ENCODE peak calls at places on chromosomes 2 and 18, in eight cellular contexts. U is HCT116, Z is GM12878, S is HepG2, V is HL-60, F is K562, B is SK-N-SH, Y is Panc1. N is an unnamed sample.

GRCh38 chr2:204541637-204542036 is 3.6 kb upstream of the PARD3B start:
- DNase-seq in U (no peak), Z (no peak), S (no peak), V (no peak), F (peak), B (no peak), Y (no peak), N (no peak)

GRCh38 chr2:71545572-71546274 is 92.4 kb downstream of the DYSF start:
- DNase-seq in U (peak), Z (no peak), S (peak), V (peak), F (peak), B (peak), Y (peak), N (peak)

GRCh38 chr2:3678212-3678611 is 20.2 kb downstream of the ALLC start:
- DNase-seq in U (no peak), Z (no peak), S (no peak), V (no peak), F (no peak), B (no peak), Y (no peak), N (no peak)

GRCh38 chr18:49073431-49073830 is 122.7 kb upstream of the SMAD7 start:
- DNase-seq in U (no peak), Z (no peak), S (no peak), V (no peak), F (no peak), B (no peak), Y (no peak), N (no peak)

GRCh38 chr2:73852020-73852419 is 23.3 kb downstream of the STAMBP start:
- DNase-seq in U (peak), Z (no peak), S (no peak), V (no peak), F (no peak), B (no peak), Y (peak), N (no peak)

GRCh38 chr2:85545780-85546240 is 6.8 kb downstream of the MAT2A start:
- DNase-seq in U (peak), Z (no peak), S (no peak), V (no peak), F (peak), B (no peak), Y (no peak), N (no peak)

GRCh38 chr2:126863336-126864015 is 35.2 kb upstream of the TEX51 start:
- DNase-seq in U (no peak), Z (peak), S (no peak), V (no peak), F (no peak), B (no peak), Y (no peak), N (no peak)

GRCh38 chr2:17057109-17058017 is 391.7 kb upstream of the CYRIA start:
- DNase-seq in U (no peak), Z (no peak), S (no peak), V (no peak), F (no peak), B (no peak), Y (no peak), N (no peak)

GRCh38 chr2:137096693-137097092 is 331.3 kb downstream of the THSD7B start:
- DNase-seq in U (no peak), Z (no peak), S (peak), V (no peak), F (no peak), B (no peak), Y (no peak), N (peak)

GRCh38 chr2:208319403-208319802 is 53.3 kb downstream of the PIKFYVE start:
- DNase-seq in U (no peak), Z (peak), S (no peak), V (no peak), F (no peak), B (no peak), Y (no peak), N (no peak)

GRCh38 chr18:36191286-36191685 is 4.0 kb downstream of the MOCOS start:
- DNase-seq in U (no peak), Z (no peak), S (no peak), V (no peak), F (no peak), B (no peak), Y (no peak), N (no peak)
- TF ChIP-seq REST in U (no peak), Z (no peak), S (no peak), V (no peak), F (no peak), B (no peak), Y (no peak), N (no peak)

GRCh38 chr18:61955644-61956043 is 62.8 kb upstream of the RNF152 start:
- DNase-seq in U (no peak), Z (peak), S (no peak), V (peak), F (no peak), B (no peak), Y (no peak), N (no peak)

GRCh38 chr18:61954347-61954746 is 61.5 kb upstream of the RNF152 start:
- DNase-seq in U (no peak), Z (no peak), S (no peak), V (no peak), F (no peak), B (no peak), Y (no peak), N (no peak)

GRCh38 chr18:61953641-61954040 is 60.8 kb upstream of the RNF152 start:
- DNase-seq in U (no peak), Z (no peak), S (no peak), V (no peak), F (no peak), B (no peak), Y (no peak), N (no peak)

GRCh38 chr18:61953161-61953560 is 60.4 kb upstream of the RNF152 start:
- DNase-seq in U (no peak), Z (no peak), S (no peak), V (no peak), F (no peak), B (no peak), Y (no peak), N (no peak)

DNA sequence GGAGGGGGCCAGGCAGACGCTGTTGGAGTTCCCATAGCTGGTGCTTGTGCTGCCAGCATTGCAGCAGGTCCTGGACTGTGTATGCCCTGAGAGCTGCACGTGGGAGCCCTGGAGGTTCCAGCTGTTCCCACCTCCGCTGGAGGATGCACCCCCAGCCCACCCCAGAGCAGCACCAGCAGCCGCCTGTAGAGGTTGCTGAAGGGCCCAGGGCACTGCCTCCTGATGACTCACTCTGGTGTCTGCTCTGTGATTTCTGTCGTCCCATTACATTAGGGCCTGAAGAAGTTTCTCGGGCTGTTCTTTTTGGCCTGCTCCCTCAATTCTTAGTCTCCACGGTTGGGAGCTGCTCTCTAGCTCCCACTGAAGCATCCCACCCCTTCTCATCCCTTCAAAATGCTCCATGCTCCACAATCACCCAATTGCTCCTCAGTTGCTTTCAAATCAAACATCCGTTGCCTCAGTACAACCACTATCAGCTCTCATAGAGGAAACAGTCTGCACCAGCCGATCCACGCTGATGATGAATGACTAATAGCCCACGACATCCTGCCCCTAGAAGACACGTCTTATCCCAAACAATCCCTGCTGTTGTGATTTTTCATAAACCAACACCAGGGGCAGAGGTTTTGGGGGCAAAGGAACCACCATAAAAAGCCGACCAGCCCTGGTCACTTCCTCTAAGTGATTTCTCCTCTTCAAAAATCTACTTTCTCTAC is 65.2 kb upstream of the RNF152 start:
- DNase-seq in U (no peak), Z (no peak), S (no peak), V (no peak), F (peak), B (no peak), Y (no peak), N (peak)
- TF ChIP-seq POLR2AphosphoS5 in U (no peak), Z (no peak), S (no peak), V (no peak), F (no peak), B (no peak), Y (no peak), N (no peak)

GRCh38 chr2:218229851-218230250 is 12.9 kb downstream of the ARPC2 start:
- DNase-seq in U (no peak), Z (no peak), S (no peak), V (no peak), F (no peak), B (no peak), Y (no peak), N (no peak)

GRCh38 chr2:218228366-218229092 is 11.5 kb downstream of the ARPC2 start:
- DNase-seq in U (no peak), Z (no peak), S (no peak), V (no peak), F (no peak), B (no peak), Y (no peak), N (no peak)

GRCh38 chr2:218226903-218227302 is 9.9 kb downstream of the ARPC2 start:
- DNase-seq in U (no peak), Z (no peak), S (no peak), V (no peak), F (no peak), B (no peak), Y (no peak), N (no peak)

GRCh38 chr2:218230882-218231281 is 13.9 kb downstream of the ARPC2 start:
- DNase-seq in U (no peak), Z (no peak), S (peak), V (no peak), F (peak), B (peak), Y (no peak), N (peak)

GRCh38 chr2:218229239-218229638 is 12.2 kb downstream of the ARPC2 start:
- DNase-seq in U (no peak), Z (peak), S (no peak), V (peak), F (no peak), B (no peak), Y (no peak), N (no peak)
- TF ChIP-seq REST in U (no peak), Z (no peak), S (no peak), V (no peak), F (no peak), B (no peak), Y (no peak), N (no peak)

GRCh38 chr2:111522231-111522768 is 361.7 kb downstream of the ANAPC1 start:
- DNase-seq in U (no peak), Z (no peak), S (peak), V (no peak), F (no peak), B (no peak), Y (no peak), N (no peak)
- TF ChIP-seq POLR2AphosphoS5 in U (no peak), Z (no peak), S (no peak), V (no peak), F (no peak), B (no peak), Y (no peak), N (no peak)

GRCh38 chr2:147450661-147451060 is 394.2 kb upstream of the ACVR2A start:
- DNase-seq in U (no peak), Z (no peak), S (no peak), V (no peak), F (no peak), B (no peak), Y (no peak), N (peak)

GRCh38 chr2:147451131-147451530 is 393.7 kb upstream of the ACVR2A start:
- DNase-seq in U (no peak), Z (no peak), S (no peak), V (no peak), F (no peak), B (no peak), Y (no peak), N (peak)

GRCh38 chr2:147451902-147452515 is 392.8 kb upstream of the ACVR2A start:
- DNase-seq in U (no peak), Z (no peak), S (no peak), V (no peak), F (no peak), B (no peak), Y (no peak), N (peak)

GRCh38 chr2:147449323-147450080 is 395.3 kb upstream of the ACVR2A start:
- DNase-seq in U (no peak), Z (no peak), S (no peak), V (no peak), F (no peak), B (peak), Y (no peak), N (peak)
- TF ChIP-seq REST in U (no peak), Z (no peak), S (no peak), V (no peak), F (no peak), B (no peak), Y (no peak), N (no peak)

N was measured in GM23338.